ENCODE peak calls at places on chromosome 11, in five cellular contexts. D is A549, Y is AG04450, A is fibroblast of pulmonary artery, O is pancreas. P is an unnamed sample.

GRCh38 chr11:22624742-22625447 is 728 bp downstream of the FANCF start:
- DNase-seq in Y (no peak), D (peak), A (peak), O (peak), P (peak)

GRCh38 chr11:97722065-97722464 is 1298.7 kb upstream of the CNTN5 start:
- DNase-seq in D (no peak), O (no peak), Y (peak), A (peak), P (peak)

GRCh38 chr11:6268811-6269210 is 9.2 kb downstream of the CCKBR start:
- DNase-seq in O (no peak), A (no peak), Y (no peak), D (no peak), P (no peak)

GRCh38 chr11:119643212-119643877 is 85.7 kb downstream of the NECTIN1 start:
- DNase-seq in D (no peak), A (no peak), Y (no peak), O (no peak), P (no peak)

GRCh38 chr11:87097582-87097981 is 59.8 kb downstream of the TMEM135 start:
- DNase-seq in A (peak), O (no peak), D (peak), Y (peak), P (peak)

GRCh38 chr11:72217856-72218745 is 1.5 kb downstream of the FOLR2 start:
- DNase-seq in O (no peak), D (no peak), A (no peak), Y (no peak), P (no peak)

GRCh38 chr11:110130642-110131238 is 37.5 kb downstream of the ZC3H12C start:
- DNase-seq in D (no peak), A (peak), Y (no peak), O (no peak), P (no peak)

GRCh38 chr11:60767388-60767811 is 10.7 kb downstream of the MS4A15 start:
- DNase-seq in Y (no peak), D (peak), A (no peak), O (no peak), P (no peak)

GRCh38 chr11:117143871-117144476 is at the start of gene PAFAH1B2:
- DNase-seq in Y (peak), D (peak), A (peak), O (peak), P (peak)

GRCh38 chr11:5689551-5689983 is at the start of gene TRIM22:
- DNase-seq in O (no peak), Y (no peak), D (no peak), A (peak), P (peak)

GRCh38 chr11:130913268-130913667 is 3.0 kb downstream of the SNX19 start:
- DNase-seq in O (no peak), D (no peak), Y (no peak), A (no peak), P (no peak)

GRCh38 chr11:3047637-3048036 is 9.6 kb downstream of the CARS1 start:
- DNase-seq in Y (no peak), A (no peak), D (no peak), O (no peak), P (no peak)

GRCh38 chr11:76832365-76832764 is 28.4 kb upstream of the ACER3 start:
- DNase-seq in Y (no peak), O (no peak), A (no peak), D (no peak), P (no peak)

GRCh38 chr11:10453261-10453660 is 1.8 kb upstream of the AMPD3 start:
- DNase-seq in A (no peak), Y (no peak), O (no peak), D (no peak), P (no peak)

GRCh38 chr11:70611166-70611565 is 212.8 kb downstream of the CTTN start:
- DNase-seq in D (no peak), O (no peak), Y (no peak), A (no peak), P (no peak)

GRCh38 chr11:11396290-11397042 is 43.4 kb upstream of the CSNK2A3 start:
- DNase-seq in D (no peak), A (peak), O (no peak), Y (peak), P (peak)

GRCh38 chr11:65915821-65916251 is 3.0 kb downstream of the C11orf68 start:
- DNase-seq in Y (peak), O (peak), A (peak), D (peak), P (peak)

GRCh38 chr11:114348200-114349191 is 51.8 kb downstream of the C11orf71 start:
- DNase-seq in Y (peak), D (no peak), A (peak), O (no peak), P (peak)

GRCh38 chr11:1927151-1928037 is 7.9 kb downstream of the TNNT3 start:
- DNase-seq in Y (no peak), O (peak), A (no peak), D (no peak), P (peak)

GRCh38 chr11:128608732-128609131 is 21.4 kb upstream of the ETS1 start:
- DNase-seq in A (no peak), O (no peak), Y (no peak), D (no peak), P (no peak)
- TF ChIP-seq CTCF in A (no peak), O (no peak), Y (no peak), D (no peak), P (no peak)

GRCh38 chr11:34757026-34757451 is 136.1 kb downstream of the EHF start:
- DNase-seq in O (no peak), Y (no peak), A (peak), D (no peak), P (no peak)
- H3K4me3 ChIP-seq in O (no peak), Y (no peak), A (no peak), D (no peak), P (no peak)

GRCh38 chr11:92346220-92346619 is 121.6 kb downstream of the FAT3 start:
- DNase-seq in A (no peak), Y (no peak), O (no peak), D (no peak), P (no peak)

GRCh38 chr11:92342886-92343285 is 118.3 kb downstream of the FAT3 start:
- DNase-seq in D (no peak), O (no peak), Y (no peak), A (no peak), P (no peak)

GRCh38 chr11:92342034-92342433 is 117.4 kb downstream of the FAT3 start:
- DNase-seq in A (no peak), Y (no peak), D (no peak), O (no peak), P (no peak)

GRCh38 chr11:92340839-92341238 is 116.2 kb downstream of the FAT3 start:
- DNase-seq in O (peak), Y (no peak), A (peak), D (no peak), P (peak)
- TF ChIP-seq CTCF in O (no peak), Y (peak), A (peak), D (peak), P (no peak)

GRCh38 chr11:95241673-95242072 is 10.7 kb upstream of the SESN3 start:
- DNase-seq in O (no peak), Y (no peak), A (peak), D (no peak), P (peak)
- H3K4me3 ChIP-seq in O (no peak), Y (no peak), A (no peak), D (no peak), P (peak)

GRCh38 chr11:111833524-111833923 is 37.9 kb downstream of the ALG9 start:
- DNase-seq in Y (no peak), A (peak), O (no peak), D (no peak), P (no peak)
- TF ChIP-seq CTCF in Y (no peak), A (no peak), O (no peak), D (no peak), P (no peak)

GRCh38 chr11:62444835-62445234 is 26.0 kb downstream of the SCGB1A1 start:
- DNase-seq in O (no peak), A (no peak), Y (no peak), D (no peak), P (no peak)

GRCh38 chr11:62446091-62446490 is 27.3 kb downstream of the SCGB1A1 start:
- DNase-seq in O (no peak), A (no peak), D (no peak), Y (no peak), P (peak)

GRCh38 chr11:62443390-62444201 is 24.8 kb downstream of the SCGB1A1 start:
- DNase-seq in D (no peak), A (peak), Y (no peak), O (no peak), P (peak)

GRCh38 chr11:62444271-62444833 is 25.5 kb downstream of the SCGB1A1 start:
- DNase-seq in O (no peak), D (no peak), Y (peak), A (peak), P (peak)

DNA sequence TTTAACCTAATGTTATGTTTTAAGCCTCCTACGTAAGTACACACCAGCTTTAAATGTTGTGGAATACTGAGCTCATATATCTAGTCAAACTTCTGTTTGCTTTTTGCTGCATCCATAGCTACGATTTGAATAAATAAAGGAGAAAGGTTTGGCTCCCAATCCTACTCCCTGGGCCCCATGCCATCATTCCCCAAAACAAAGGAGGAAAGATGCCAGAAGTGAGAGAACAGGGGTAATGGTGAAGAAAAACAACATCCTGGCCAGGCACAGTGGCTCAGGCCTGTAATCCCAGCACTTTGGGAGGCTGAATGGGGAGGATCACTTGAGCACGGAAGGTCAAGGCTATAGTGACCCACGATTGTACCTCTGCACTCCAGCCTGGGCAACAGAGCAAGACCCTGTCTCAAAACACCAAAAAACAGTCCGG is 26.5 kb downstream of the SCGB1A1 start:
- DNase-seq in O (no peak), A (peak), Y (peak), D (no peak), P (peak)
- H3K4me3 ChIP-seq in O (no peak), A (no peak), Y (no peak), D (no peak), P (no peak)

DNA sequence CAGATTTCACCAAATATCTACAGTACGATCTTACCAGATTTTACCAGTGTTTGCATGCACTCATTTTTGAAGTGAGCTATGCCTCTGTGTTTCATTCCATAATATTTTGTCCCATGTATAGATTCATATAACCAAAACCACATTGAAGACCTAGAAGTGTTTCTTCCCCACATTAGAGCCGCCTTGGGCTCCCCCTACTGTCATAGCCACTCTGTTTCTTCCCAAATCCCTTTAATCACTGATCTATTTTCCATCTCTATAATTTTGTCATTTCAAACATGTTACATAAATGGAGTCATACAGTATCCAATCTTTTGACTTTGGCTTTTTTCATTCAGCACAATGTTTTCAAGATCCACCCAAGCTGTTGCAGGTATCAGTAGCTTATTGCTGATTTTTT is 12.7 kb downstream of the MRGPRX3 start:
- DNase-seq in O (no peak), Y (no peak), D (peak), A (no peak), P (peak)
- TF ChIP-seq CTCF in O (no peak), Y (peak), D (peak), A (peak), P (peak)

P was measured in fibroblast of the aortic adventitia.